ENCODE peak calls at places on chromosome 6, in six cellular contexts. S is ecto neural progenitor cell, W is lower lobe of right lung, Z is BE2C, N is left cardiac atrium, Y is tibial nerve. L is an unnamed sample.

GRCh38 chr6:55963301-55963700 is 87.9 kb upstream of the BMP5 start:
- DNase-seq in S (no peak), W (no peak), Z (peak; percentile 30), N (no peak), Y (no peak), L (no peak)

GRCh38 chr6:140319209-140319608 is 944.8 kb upstream of the CITED2 start:
- DNase-seq in S (no peak), W (no peak), Z (no peak), N (no peak), Y (no peak), L (no peak)

GRCh38 chr6:161660666-161661571 is 387.1 kb upstream of the AGPAT4 start:
- DNase-seq in S (no peak), W (no peak), Z (no peak), N (no peak), Y (no peak), L (no peak)

GRCh38 chr6:161223646-161224045 is 50.2 kb downstream of the AGPAT4 start:
- DNase-seq in S (no peak), W (no peak), Z (no peak), N (no peak), Y (no peak), L (no peak)

GRCh38 chr6:25628471-25629201 is 23.4 kb upstream of the SCGN start:
- DNase-seq in S (no peak), W (no peak), Z (no peak), N (no peak), Y (no peak), L (no peak)

GRCh38 chr6:68695838-68696237 is 60.8 kb downstream of the ADGRB3 start:
- DNase-seq in S (no peak), W (no peak), Z (no peak), N (no peak), Y (no peak), L (no peak)

GRCh38 chr6:105873256-105873704 is 212.9 kb upstream of the PRDM1 start:
- DNase-seq in S (no peak), W (no peak), Z (no peak), N (no peak), Y (no peak), L (no peak)

GRCh38 chr6:131900231-131900630 is 50.9 kb downstream of the CCN2 start:
- DNase-seq in S (no peak), W (no peak), Z (no peak), N (no peak), Y (no peak), L (no peak)

GRCh38 chr6:35086636-35087360 is 54.3 kb downstream of the TCP11 start:
- DNase-seq in S (peak; percentile 34), W (no peak), Z (no peak), N (no peak), Y (no peak), L (no peak)

GRCh38 chr6:1834231-1834630 is 224.5 kb downstream of the FOXC1 start:
- DNase-seq in S (no peak), W (no peak), Z (no peak), N (no peak), Y (no peak), L (no peak)

GRCh38 chr6:4383910-4384637 is 248.7 kb upstream of the ECI2 start:
- DNase-seq in S (no peak), W (no peak), Z (no peak), N (no peak), Y (no peak), L (no peak)

GRCh38 chr6:44428682-44429081 is 41.2 kb downstream of the CDC5L start:
- DNase-seq in S (no peak), W (no peak), Z (no peak), N (no peak), Y (no peak), L (no peak)

GRCh38 chr6:31541059-31541657 is 645 bp downstream of the DDX39B start:
- DNase-seq in S (no peak), W (no peak), Z (peak; percentile 52), N (peak; percentile 65), Y (peak; percentile 66), L (peak; percentile 74)

GRCh38 chr6:116447496-116448011 is 13.6 kb upstream of the CALHM6 start:
- DNase-seq in S (no peak), W (no peak), Z (no peak), N (peak; percentile 27), Y (peak; percentile 49), L (no peak)

GRCh38 chr6:170292778-170293164 is 1.9 kb upstream of the DLL1 start:
- DNase-seq in S (peak; percentile 50), W (no peak), Z (no peak), N (no peak), Y (no peak), L (no peak)